ENCODE peak calls at places on chromosomes 12 and 14, in four cellular contexts. W is activated T-cell treated with anti-CD3 and anti-CD28 coated beads for 1 hour, Q is OCI-LY7, C is left colon. A is an unnamed sample.

GRCh38 chr14:101721951-101722661 is 39.4 kb upstream of the PPP2R5C start:
- DNase-seq in W (peak), Q (no peak), C (peak), A (no peak)

GRCh38 chr14:50452285-50452684 is 55.6 kb upstream of the CDKL1 start:
- DNase-seq in W (no peak), Q (no peak), C (no peak), A (no peak)

GRCh38 chr14:78524766-78525165 is 354.6 kb downstream of the NRXN3 start:
- DNase-seq in W (no peak), Q (no peak), C (no peak), A (no peak)

GRCh38 chr12:24062642-24063245 is 113.3 kb upstream of the SOX5 start:
- DNase-seq in W (no peak), Q (no peak), C (no peak), A (no peak)

GRCh38 chr12:51589060-51589459 is 2.0 kb upstream of the SCN8A start:
- DNase-seq in W (no peak), Q (no peak), C (no peak), A (no peak)

GRCh38 chr14:71262466-71262865 is 355.2 kb downstream of the PCNX1 start:
- DNase-seq in W (no peak), Q (no peak), C (no peak), A (no peak)

GRCh38 chr12:108633534-108634224 is at the start of gene SELPLG:
- DNase-seq in W (peak), Q (peak), C (peak), A (no peak)

GRCh38 chr14:34873591-34874385 is 1.4 kb downstream of the BAZ1A start:
- DNase-seq in W (peak), Q (peak), C (peak), A (peak)

GRCh38 chr12:12990700-12991468 is 9.2 kb downstream of the HEBP1 start:
- DNase-seq in W (no peak), Q (no peak), C (no peak), A (no peak)

GRCh38 chr12:52015393-52016081 is 8.8 kb downstream of the TAMALIN start:
- DNase-seq in W (no peak), Q (no peak), C (no peak), A (no peak)

GRCh38 chr14:70002589-70003240 is 123.5 kb downstream of the SMOC1 start:
- DNase-seq in W (no peak), Q (no peak), C (no peak), A (no peak)

GRCh38 chr12:55258288-55258687 is 13.9 kb downstream of the OR6C74 start:
- DNase-seq in W (no peak), Q (no peak), C (no peak), A (no peak)

GRCh38 chr12:58171914-58172313 is 230.5 kb downstream of the ATP23 start:
- DNase-seq in W (no peak), Q (no peak), C (peak), A (no peak)

A was measured in GOT3.